ENCODE peak calls at places on chromosomes 11 and 22, in four cellular contexts. P is IMR-90, J is HFFc6, T is WTC11. Q is an unnamed sample.

GRCh38 chr11:93537022-93537421 is 6.2 kb downstream of the SMCO4 start:
- DNase-seq in T (no peak), P (no peak), J (no peak), Q (no peak)

GRCh38 chr11:86664930-86665329 is 7.5 kb downstream of the ME3 start:
- DNase-seq in T (no peak), J (no peak), P (no peak), Q (no peak)

GRCh38 chr11:100574894-100575769 is 112.0 kb upstream of the ARHGAP42 start:
- DNase-seq in T (no peak), P (peak), J (peak), Q (no peak)

GRCh38 chr11:69298778-69299461 is 5.0 kb downstream of the MYEOV start:
- DNase-seq in T (no peak), P (peak), J (peak), Q (no peak)

GRCh38 chr11:64247729-64248531 is 1.2 kb upstream of the PPP1R14B start:
- DNase-seq in J (no peak), T (no peak), P (no peak), Q (no peak)

GRCh38 chr11:73752216-73752867 is 8.5 kb downstream of the RAB6A start:
- DNase-seq in T (no peak), P (no peak), J (no peak), Q (no peak)

GRCh38 chr11:48123934-48124755 is 92.5 kb upstream of the OR4B1 start:
- DNase-seq in P (no peak), J (no peak), T (no peak), Q (no peak)

GRCh38 chr11:86523738-86524602 is 148.4 kb downstream of the ME3 start:
- DNase-seq in P (peak), T (no peak), J (peak), Q (no peak)

GRCh38 chr11:128796275-128796674 is 70.8 kb downstream of the KCNJ1 start:
- DNase-seq in J (peak), P (peak), T (no peak), Q (peak)

GRCh38 chr11:126573325-126574076 is 218.0 kb downstream of the ST3GAL4 start:
- DNase-seq in T (peak), P (no peak), J (no peak), Q (no peak)

GRCh38 chr11:126945319-126945718 is 55.3 kb downstream of the KIRREL3 start:
- DNase-seq in T (no peak), P (no peak), J (no peak), Q (no peak)

GRCh38 chr11:23897453-23898289 is 599.2 kb upstream of the LUZP2 start:
- DNase-seq in T (no peak), J (peak), P (peak), Q (no peak)

GRCh38 chr11:43955381-43956118 is 13.1 kb downstream of the C11orf96 start:
- DNase-seq in P (peak), J (no peak), T (no peak), Q (no peak)

GRCh38 chr11:28903716-28904115 is 795.5 kb downstream of the METTL15 start:
- DNase-seq in J (no peak), P (peak), T (no peak), Q (no peak)

GRCh38 chr22:44099696-44100095 is 75.6 kb downstream of the PARVB start:
- DNase-seq in T (no peak), J (no peak), P (no peak), Q (no peak)

GRCh38 chr22:18060646-18061620 is 16.9 kb upstream of the PEX26 start:
- DNase-seq in J (peak), P (peak), T (no peak), Q (peak)

GRCh38 chr22:43883012-43883661 is 8.7 kb downstream of the PNPLA5 start:
- DNase-seq in J (peak), P (peak), T (peak), Q (peak)

GRCh38 chr11:76601272-76601671 is 69.3 kb downstream of the LRRC32 start:
- DNase-seq in P (no peak), T (no peak), J (no peak), Q (no peak)

GRCh38 chr11:93784935-93785360 is 866 bp downstream of the MED17 start:
- DNase-seq in T (no peak), P (no peak), J (no peak), Q (peak)

GRCh38 chr22:40898850-40899357 is 37.0 kb upstream of the DNAJB7 start:
- DNase-seq in T (no peak), J (peak), P (peak), Q (peak)

GRCh38 chr11:40129276-40129675 is 1330.2 kb downstream of the LRRC4C start:
- DNase-seq in T (no peak), J (no peak), P (no peak), Q (peak)

GRCh38 chr22:23862103-23862502 is 4.4 kb downstream of the SLC2A11 start:
- DNase-seq in T (peak), P (peak), J (peak), Q (peak)

GRCh38 chr11:61626580-61627380 is 45.9 kb upstream of the SYT7 start:
- DNase-seq in J (no peak), P (peak), T (peak), Q (no peak)

GRCh38 chr22:49514211-49514610 is 313.5 kb downstream of the BRD1 start:
- DNase-seq in T (no peak), P (no peak), J (no peak), Q (no peak)

GRCh38 chr22:32509045-32509444 is 34.4 kb downstream of the FBXO7 start:
- DNase-seq in P (no peak), T (no peak), J (no peak), Q (no peak)

GRCh38 chr11:1125803-1126202 is 31.9 kb upstream of the MUC5AC start:
- DNase-seq in J (no peak), T (no peak), P (no peak), Q (no peak)

GRCh38 chr22:19713650-19714319 is 518 bp upstream of the SEPTIN5 start:
- DNase-seq in P (no peak), J (no peak), T (peak), Q (no peak)

GRCh38 chr11:36594316-36594989 is at the start of gene IFTAP:
- DNase-seq in T (peak), P (peak), J (peak), Q (peak)

GRCh38 chr11:116109228-116109627 is 605.0 kb upstream of the CADM1 start:
- DNase-seq in J (no peak), P (peak), T (no peak), Q (no peak)

GRCh38 chr11:72676874-72677341 is 2.7 kb upstream of the PDE2A start:
- DNase-seq in J (peak), P (peak), T (peak), Q (peak)

GRCh38 chr22:20877715-20878114 is 18.9 kb downstream of the SNAP29 start:
- DNase-seq in P (no peak), J (no peak), T (no peak), Q (no peak)

GRCh38 chr11:65662247-65662801 is 392 bp downstream of the RELA start:
- DNase-seq in J (no peak), P (no peak), T (no peak), Q (no peak)

GRCh38 chr11:75314771-75315438 is 36.6 kb downstream of the ARRB1 start:
- DNase-seq in T (no peak), P (no peak), J (no peak), Q (no peak)

GRCh38 chr22:33493476-33494205 is 426.6 kb downstream of the LARGE1 start:
- DNase-seq in J (no peak), P (no peak), T (no peak), Q (no peak)

GRCh38 chr11:46351606-46352005 is 4.3 kb downstream of the DGKZ start:
- DNase-seq in T (no peak), J (no peak), P (no peak), Q (no peak)

GRCh38 chr11:72719144-72719543 is 33.1 kb downstream of the ARAP1 start:
- DNase-seq in T (no peak), P (peak), J (no peak), Q (no peak)

GRCh38 chr22:33166206-33166605 is 108.0 kb upstream of the SYN3 start:
- DNase-seq in J (no peak), P (no peak), T (peak), Q (no peak)

GRCh38 chr22:35740616-35741015 is 22.9 kb downstream of the APOL5 start:
- DNase-seq in P (no peak), T (no peak), J (no peak), Q (no peak)

GRCh38 chr22:35739076-35739475 is 21.4 kb downstream of the APOL5 start:
- DNase-seq in T (no peak), P (no peak), J (no peak), Q (no peak)

GRCh38 chr22:35736701-35737100 is 19.0 kb downstream of the APOL5 start:
- DNase-seq in J (no peak), P (no peak), T (no peak), Q (no peak)

GRCh38 chr22:35742342-35743100 is 24.8 kb downstream of the APOL5 start:
- DNase-seq in T (no peak), J (peak), P (peak), Q (no peak)

DNA sequence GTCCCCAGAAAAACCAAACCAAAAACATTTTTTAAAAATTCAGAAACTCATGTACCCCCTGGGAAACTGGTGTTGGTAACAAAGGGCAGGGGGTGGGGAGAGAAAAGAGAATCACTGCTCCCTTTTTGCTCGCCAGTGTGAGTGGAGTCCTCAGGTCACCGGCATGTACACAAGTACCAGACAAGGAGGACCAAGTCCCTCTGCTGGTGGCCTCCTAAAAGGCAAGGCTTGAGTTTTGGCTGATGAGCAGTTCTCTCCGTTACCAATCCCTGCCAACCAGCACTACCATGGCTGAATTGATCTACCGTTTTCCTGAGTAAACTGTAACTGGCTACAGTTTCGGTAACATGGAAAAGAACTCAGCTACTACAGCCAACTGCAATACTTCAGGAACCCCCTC is 22.0 kb downstream of the APOL5 start:
- DNase-seq in J (no peak), P (no peak), T (no peak), Q (no peak)
- TF ChIP-seq CTCF in J (peak), P (peak), T (no peak), Q (no peak)

GRCh38 chr11:58770627-58771457 is 39.1 kb upstream of the GLYAT start:
- DNase-seq in P (peak), J (peak), T (no peak), Q (no peak)
- TF ChIP-seq CTCF in P (no peak), J (no peak), T (no peak), Q (no peak)

GRCh38 chr11:120840661-120841060 is 183.2 kb upstream of the TBCEL start:
- DNase-seq in T (no peak), J (no peak), P (no peak), Q (no peak)
- TF ChIP-seq CTCF in T (no peak), J (no peak), P (no peak), Q (no peak)

DNA sequence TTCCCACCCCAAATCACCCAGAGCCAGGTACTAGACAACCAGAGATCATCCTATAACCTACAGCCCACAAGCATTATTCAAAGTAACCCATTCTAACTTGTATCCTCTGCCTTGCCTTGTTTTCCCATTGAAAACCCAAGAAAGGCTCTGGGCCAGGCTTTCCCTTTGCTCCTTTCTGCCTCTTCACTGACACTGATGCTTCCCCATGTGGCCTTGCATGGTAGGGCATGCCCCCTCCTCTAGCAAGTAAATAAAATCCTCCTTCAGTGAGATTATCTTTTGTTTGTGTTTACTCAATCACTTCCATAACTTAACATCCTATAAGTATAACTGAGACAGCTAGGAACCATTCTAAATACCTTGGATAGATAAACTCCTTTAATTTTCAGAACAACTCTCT is 65.6 kb upstream of the FAR1 start:
- DNase-seq in J (no peak), P (no peak), T (no peak), Q (no peak)
- TF ChIP-seq CTCF in J (no peak), P (no peak), T (no peak), Q (no peak)

GRCh38 chr11:9060700-9061111 is 30.7 kb downstream of the SCUBE2 start:
- DNase-seq in J (no peak), P (no peak), T (peak), Q (peak)
- TF ChIP-seq CTCF in J (peak), P (no peak), T (no peak), Q (peak)

Q was measured in GM10248.